ENCODE peak calls at places on chromosomes 5 and 9, in nine cellular contexts. Z is uterus, O is cardiac muscle cell, R is Panc1, J is OCI-LY7, Q is thoracic aorta, S is spleen, C is Peyer's patch, Y is lower lobe of right lung. M is an unnamed sample.
A peak's percentile ranks its signal among the peaks of the same experiment; 100 is the strongest.

GRCh38 chr5:31990701-31991110 is 183.4 kb downstream of the GOLPH3 start:
- DNase-seq in Y (no peak), C (no peak), R (no peak), O (no peak), J (no peak), Q (no peak), Z (no peak), S (peak; percentile 15), M (no peak)

GRCh38 chr9:132207839-132208615 is 46.2 kb downstream of the NTNG2 start:
- DNase-seq in R (no peak), O (no peak), J (no peak), Z (no peak), C (no peak), Y (no peak), S (no peak), Q (no peak), M (no peak)

GRCh38 chr5:113807384-113808053 is 294.0 kb downstream of the YTHDC2 start:
- DNase-seq in Y (no peak), J (no peak), Q (no peak), S (no peak), Z (peak; percentile 45), R (no peak), O (peak; percentile 28), C (no peak), M (no peak)

GRCh38 chr5:150675044-150675443 is 14.0 kb downstream of the MYOZ3 start:
- DNase-seq in S (no peak), R (no peak), C (no peak), Y (no peak), Q (no peak), J (no peak), Z (no peak), O (no peak), M (no peak)

GRCh38 chr5:171855798-171856772 is 70.5 kb downstream of the SMIM23 start:
- DNase-seq in C (no peak), J (no peak), Y (no peak), Z (no peak), Q (no peak), O (no peak), R (no peak), S (no peak), M (no peak)

GRCh38 chr9:33628865-33629410 is 104.9 kb downstream of the ANKRD18B start:
- DNase-seq in O (no peak), C (no peak), Q (no peak), R (no peak), J (no peak), Y (no peak), S (no peak), Z (no peak), M (no peak)

GRCh38 chr5:67538343-67538670 is 341.7 kb upstream of the CD180 start:
- DNase-seq in J (no peak), O (peak; percentile 2), Y (no peak), Q (no peak), Z (no peak), R (no peak), S (no peak), C (no peak), M (no peak)

GRCh38 chr5:76582252-76583162 is 40.7 kb downstream of the F2RL2 start:
- DNase-seq in R (no peak), Z (no peak), Q (no peak), O (no peak), C (no peak), Y (no peak), S (no peak), J (peak; percentile 52), M (no peak)

GRCh38 chr9:136946228-136946892 is 1.3 kb downstream of the C8G start:
- DNase-seq in O (no peak), Z (no peak), C (no peak), Q (no peak), R (no peak), Y (no peak), J (no peak), S (peak; percentile 81), M (no peak)

GRCh38 chr9:37501957-37502596 is 16.3 kb downstream of the POLR1E start:
- DNase-seq in R (no peak), Z (no peak), S (no peak), Q (no peak), Y (no peak), O (no peak), J (no peak), C (no peak), M (no peak)

GRCh38 chr5:165622864-165623536 is 2117.6 kb downstream of the MAT2B start:
- DNase-seq in C (no peak), Y (no peak), J (no peak), R (no peak), S (no peak), Q (no peak), O (no peak), Z (no peak), M (no peak)

GRCh38 chr5:69484891-69485290 is 7.7 kb upstream of the OCLN start:
- DNase-seq in Y (no peak), Q (no peak), R (no peak), C (no peak), S (no peak), Z (no peak), O (no peak), J (no peak), M (no peak)

GRCh38 chr9:16039103-16039987 is 486.5 kb downstream of the CCDC171 start:
- DNase-seq in Z (peak; percentile 67), S (no peak), Q (no peak), C (no peak), Y (no peak), R (no peak), O (peak; percentile 57), J (peak; percentile 17), M (no peak)

GRCh38 chr5:35859101-35859661 is 2.5 kb downstream of the IL7R start:
- DNase-seq in J (peak; percentile 51), Y (no peak), Z (no peak), C (no peak), O (no peak), S (no peak), R (no peak), Q (no peak), M (no peak)

GRCh38 chr9:88268886-88269285 is 119.4 kb upstream of the SPIN1 start:
- DNase-seq in C (no peak), R (no peak), Q (no peak), Y (no peak), O (no peak), J (no peak), Z (no peak), S (no peak), M (no peak)

GRCh38 chr5:178234753-178235599 is 2.4 kb upstream of the PHYKPL start:
- DNase-seq in Z (peak; percentile 60), Q (no peak), O (peak; percentile 85), J (peak; percentile 85), S (peak; percentile 91), Y (peak; percentile 81), R (peak; percentile 61), C (peak; percentile 79), M (peak; percentile 87)
- H3K4me1 ChIP-seq in Z (no peaks in the 10 kb centered on the region), Q (peaks cover 29% of the 10 kb centered on the region), O (peaks cover 8% of the 10 kb centered on the region), J (peaks cover 51% of the 10 kb centered on the region), S (peaks cover 86% of the 10 kb centered on the region), Y (peaks cover 80% of the 10 kb centered on the region), R (peaks cover 21% of the 10 kb centered on the region), C (peaks cover 5% of the 10 kb centered on the region), M (peaks cover 5% of the 10 kb centered on the region)

DNA sequence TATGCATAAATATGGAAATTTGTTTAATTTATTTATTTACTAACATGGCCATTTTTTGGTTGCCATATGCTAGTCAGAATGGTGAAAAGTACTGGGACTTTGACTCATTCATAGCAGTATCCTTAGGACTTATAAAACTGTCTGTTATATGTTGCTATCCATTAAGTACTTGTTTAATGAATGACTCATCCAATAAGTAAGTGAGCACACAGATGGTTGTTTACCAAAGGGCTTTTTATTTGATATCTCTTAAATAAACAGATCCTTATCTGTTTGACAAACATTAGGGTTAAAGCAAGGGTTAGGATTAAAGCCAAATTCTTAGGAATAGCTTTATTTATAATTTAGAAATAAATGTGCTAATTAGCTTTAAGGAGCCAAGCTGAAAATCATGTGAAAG is 183.4 kb downstream of the FBXO4 start:
- DNase-seq in J (no peak), Z (no peak), Q (no peak), C (no peak), O (no peak), Y (no peak), S (no peak), R (no peak), M (no peak)
- H3K27ac ChIP-seq in J (no peak overlapping the region), Z (no peak overlapping the region), Q (no peak overlapping the region), C (no peak overlapping the region), O (no peak overlapping the region), Y (no peak overlapping the region), S (no peak overlapping the region), R (no peak overlapping the region), M (no peak overlapping the region)

GRCh38 chr9:29548436-29548835 is 1975.2 kb upstream of the C9orf72 start:
- DNase-seq in R (no peak), S (no peak), C (no peak), Z (peak; percentile 32), Y (no peak), Q (no peak), J (no peak), O (no peak), M (no peak)
- H3K9me3 ChIP-seq in R (no peaks in the 10 kb centered on the region), S (no peaks in the 10 kb centered on the region), C (no peaks in the 10 kb centered on the region), Z (no peaks in the 10 kb centered on the region), Y (no peaks in the 10 kb centered on the region), Q (no peaks in the 10 kb centered on the region), J (no peaks in the 10 kb centered on the region), O (no peaks in the 10 kb centered on the region), M (no peaks in the 10 kb centered on the region)

GRCh38 chr9:94920439-94920951 is 194.0 kb downstream of the AOPEP start:
- DNase-seq in O (no peak), Y (peak; percentile 68), C (no peak), J (no peak), R (no peak), S (no peak), Q (no peak), Z (peak; percentile 78), M (no peak)
- H3K4me1 ChIP-seq in O (peaks cover 73% of the 10 kb centered on the region), Y (peaks cover 53% of the 10 kb centered on the region), C (no peaks in the 10 kb centered on the region), J (peaks cover 11% of the 10 kb centered on the region), R (peaks cover 66% of the 10 kb centered on the region), S (peaks cover 18% of the 10 kb centered on the region), Q (peaks cover 80% of the 10 kb centered on the region), Z (peaks cover 12% of the 10 kb centered on the region), M (peaks cover 6% of the 10 kb centered on the region)

GRCh38 chr5:124907098-124907644 is 160.7 kb upstream of the ZNF608 start:
- DNase-seq in Q (no peak), O (no peak), Y (no peak), Z (peak; percentile 27), C (no peak), R (no peak), S (no peak), J (no peak), M (no peak)
- H3K27ac ChIP-seq in Q (no peak overlapping the region), O (peak overlapping the region; percentile 90), Y (peak overlapping the region; percentile 28), Z (peak overlapping the region; percentile 73), C (no peak overlapping the region), R (peak overlapping the region; percentile 76), S (no peak overlapping the region), J (no peak overlapping the region), M (no peak overlapping the region)

DNA sequence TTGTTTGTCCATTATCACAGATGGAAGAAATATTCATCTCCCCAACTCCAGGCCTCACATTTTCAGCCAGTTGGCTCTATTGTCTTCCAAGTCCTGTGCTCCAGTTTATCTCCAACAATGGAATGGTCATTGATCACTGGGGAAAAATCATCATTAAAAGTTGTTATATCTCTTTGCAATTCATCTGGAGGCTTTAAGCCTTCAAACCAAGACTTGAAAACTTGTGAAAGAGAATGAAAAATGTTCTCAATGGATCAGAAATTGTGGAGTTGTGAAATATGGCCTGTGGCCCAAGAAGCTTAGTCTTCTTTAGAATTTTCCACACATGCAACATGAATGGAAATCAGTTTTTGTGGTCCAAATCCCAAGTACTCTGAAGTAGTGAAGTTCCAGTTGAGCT is 569.6 kb downstream of the EBF1 start:
- DNase-seq in Y (no peak), S (no peak), C (no peak), R (no peak), J (no peak), O (no peak), Z (no peak), Q (no peak), M (no peak)
- H3K9me3 ChIP-seq in Y (no peaks in the 10 kb centered on the region), S (no peaks in the 10 kb centered on the region), C (no peaks in the 10 kb centered on the region), R (no peaks in the 10 kb centered on the region), J (no peaks in the 10 kb centered on the region), O (no peaks in the 10 kb centered on the region), Z (no peaks in the 10 kb centered on the region), Q (no peaks in the 10 kb centered on the region), M (no peaks in the 10 kb centered on the region)

M was measured in iPS DF 6.9.